ENCODE peak calls at places on chromosome 21, in ten cellular contexts. F is activated naive CD4-positive, alpha-beta T cell treated with Interleukin-2 at 50 U/mL for 16 hours; A is epithelial cell of esophagus; Z is stimulated activated naive B cell treated with anti-CD40 and anti-IgM and Interleukin-4, amounts not matched to agents 10 μg/mL and 1 μg/mL and 100 μg/mL, for 72 hours; N is T-helper 1 cell; Q is activated gamma-delta T cell treated with Interleukin-2 at 50 U/mL for 16 hours; W is NCI-H1105; D is GM12891; G is NCI-H1417; I is activated CD8-positive, alpha-beta memory T cell treated with anti-CD3 and anti-CD28 coated beads, Interleukin-2, amount 10 ng/mL, durations not matched to agents 7 days and 5 days. L is an unnamed sample.

GRCh38 chr21:26909972-26910371 is 56.9 kb downstream of the ADAMTS5 start:
- DNase-seq in F (no peak), A (peak; percentile 12), Z (no peak), N (no peak), Q (no peak), W (no peak), D (no peak), G (peak; percentile 32), I (no peak), L (no peak)

GRCh38 chr21:45266518-45267389 is 20.9 kb downstream of the POFUT2 start:
- DNase-seq in F (peak; percentile 55), A (no peak), Z (no peak), N (peak; percentile 70), Q (peak; percentile 56), W (no peak), D (no peak), G (no peak), I (peak; percentile 83), L (no peak)

GRCh38 chr21:32094792-32095191 is 184.1 kb downstream of the MIS18A start:
- DNase-seq in F (no peak), A (no peak), Z (no peak), N (no peak), Q (no peak), W (no peak), D (no peak), G (no peak), I (peak; percentile 8), L (no peak)

GRCh38 chr21:42381347-42381984 is 14.4 kb downstream of the TMPRSS3 start:
- DNase-seq in F (peak; percentile 35), A (peak; percentile 67), Z (no peak), N (peak; percentile 71), Q (peak; percentile 44), W (peak; percentile 54), D (no peak), G (peak; percentile 82), I (peak; percentile 71), L (no peak)

GRCh38 chr21:33368124-33368523 is 35.1 kb upstream of the IFNGR2 start:
- DNase-seq in F (no peak), A (no peak), Z (peak; percentile 35), N (no peak), Q (no peak), W (no peak), D (no peak), G (no peak), I (no peak), L (no peak)

GRCh38 chr21:14382486-14382834 is 486 bp downstream of the HSPA13 start:
- DNase-seq in F (peak; percentile 52), A (peak; percentile 30), Z (no peak), N (no peak), Q (no peak), W (peak; percentile 41), D (no peak), G (no peak), I (no peak), L (no peak)

GRCh38 chr21:38267991-38268858 is 11.4 kb downstream of the KCNJ15 start:
- DNase-seq in F (no peak), A (peak; percentile 86), Z (no peak), N (no peak), Q (no peak), W (no peak), D (no peak), G (no peak), I (no peak), L (peak; percentile 14)

GRCh38 chr21:43766734-43767497 is 9.2 kb downstream of the CSTB start:
- DNase-seq in F (no peak), A (no peak), Z (no peak), N (no peak), Q (no peak), W (no peak), D (no peak), G (peak; percentile 61), I (no peak), L (no peak)

GRCh38 chr21:43816611-43817071 is 27.3 kb downstream of the RRP1 start:
- DNase-seq in F (no peak), A (no peak), Z (no peak), N (no peak), Q (no peak), W (no peak), D (no peak), G (no peak), I (no peak), L (no peak)

GRCh38 chr21:25994758-25995163 is 175.8 kb downstream of the APP start:
- DNase-seq in F (no peak), A (no peak), Z (no peak), N (no peak), Q (no peak), W (no peak), D (no peak), G (peak; percentile 18), I (no peak), L (no peak)

GRCh38 chr21:44568667-44569556 is 4.6 kb upstream of the KRTAP10-4 start:
- DNase-seq in F (no peak), A (no peak), Z (no peak), N (peak; percentile 10), Q (no peak), W (no peak), D (no peak), G (peak; percentile 60), I (peak; percentile 34), L (no peak)

GRCh38 chr21:41441546-41441945 is 15.5 kb downstream of the MX1 start:
- DNase-seq in F (no peak), A (no peak), Z (no peak), N (no peak), Q (no peak), W (no peak), D (no peak), G (no peak), I (no peak), L (no peak)

GRCh38 chr21:32096411-32096810 is 182.4 kb downstream of the MIS18A start:
- DNase-seq in F (no peak), A (no peak), Z (no peak), N (no peak), Q (no peak), W (peak; percentile 3), D (peak; percentile 24), G (peak; percentile 63), I (no peak), L (peak; percentile 44)

GRCh38 chr21:35578350-35578782 is 482.0 kb downstream of the SETD4 start:
- DNase-seq in F (no peak), A (peak; percentile 92), Z (no peak), N (no peak), Q (no peak), W (no peak), D (no peak), G (no peak), I (no peak), L (no peak)

GRCh38 chr21:32994305-32994704 is 31.4 kb upstream of the OLIG2 start:
- DNase-seq in F (no peak), A (peak; percentile 22), Z (no peak), N (no peak), Q (no peak), W (no peak), D (no peak), G (peak; percentile 9), I (no peak), L (no peak)

GRCh38 chr21:21232320-21232719 is 234.1 kb downstream of the NCAM2 start:
- DNase-seq in F (no peak), A (peak; percentile 1), Z (no peak), N (no peak), Q (no peak), W (peak; percentile 32), D (no peak), G (peak; percentile 73), I (no peak), L (no peak)

GRCh38 chr21:43684424-43684823 is 25.1 kb downstream of the RRP1B start:
- DNase-seq in F (no peak), A (no peak), Z (no peak), N (peak; percentile 54), Q (no peak), W (no peak), D (no peak), G (no peak), I (no peak), L (no peak)

GRCh38 chr21:32977216-32977615 is 48.5 kb upstream of the OLIG2 start:
- DNase-seq in F (no peak), A (no peak), Z (no peak), N (no peak), Q (no peak), W (no peak), D (no peak), G (no peak), I (no peak), L (no peak)

GRCh38 chr21:45642122-45642813 is 1.3 kb upstream of the PCBP3 start:
- DNase-seq in F (no peak), A (no peak), Z (no peak), N (no peak), Q (no peak), W (no peak), D (no peak), G (no peak), I (no peak), L (no peak)

GRCh38 chr21:34916446-34916845 is 132.7 kb downstream of the RUNX1 start:
- DNase-seq in F (no peak), A (no peak), Z (no peak), N (no peak), Q (no peak), W (no peak), D (no peak), G (no peak), I (no peak), L (no peak)

L was measured in GM13976.